ENCODE peak calls at places on chromosome 2, in eight cellular contexts. I, G, O, M, X, T, W and L are unnamed samples. For H3K9me3, the result is how much of the 10 kb centered on the place peaks cover.

GRCh38 chr2:176072951-176073904 is 10.5 kb downstream of the EVX2 start:
- DNase-seq in I (no peak), X (no peak), W (no peak), M (no peak), T (no peak), O (no peak), G (no peak), L (no peak)

GRCh38 chr2:218259099-218259921 is 1.5 kb upstream of the GPBAR1 start:
- DNase-seq in W (peak), X (peak), O (peak), G (peak), M (no peak), I (peak), T (peak), L (no peak)

GRCh38 chr2:81895620-81896245 is 1591.2 kb upstream of the LRRTM1 start:
- DNase-seq in M (no peak), O (no peak), G (peak), X (no peak), W (no peak), I (no peak), T (no peak), L (no peak)

GRCh38 chr2:182503886-182504285 is 77.0 kb upstream of the PDE1A start:
- DNase-seq in M (no peak), I (no peak), G (peak), X (peak), W (no peak), T (no peak), O (no peak), L (no peak)

GRCh38 chr2:223674998-223675609 is 72.9 kb upstream of the SCG2 start:
- DNase-seq in G (peak), O (no peak), M (no peak), W (no peak), T (no peak), X (peak), I (no peak), L (no peak)

GRCh38 chr2:160157861-160158813 is 41.9 kb downstream of the ITGB6 start:
- DNase-seq in I (no peak), G (peak), X (peak), T (no peak), W (no peak), M (no peak), O (no peak), L (no peak)

GRCh38 chr2:187051350-187051749 is 202.4 kb upstream of the ZSWIM2 start:
- DNase-seq in G (peak), M (no peak), W (no peak), X (no peak), I (no peak), T (no peak), O (no peak), L (no peak)

GRCh38 chr2:1728821-1729220 is 15.5 kb downstream of the PXDN start:
- DNase-seq in I (no peak), W (peak), O (peak), T (peak), X (no peak), M (no peak), G (peak), L (no peak)

GRCh38 chr2:143205106-143205764 is 76.0 kb downstream of the ARHGAP15 start:
- DNase-seq in M (peak), X (peak), W (no peak), T (no peak), I (no peak), G (peak), O (no peak), L (no peak)

GRCh38 chr2:189841019-189841418 is 56.8 kb downstream of the PMS1 start:
- DNase-seq in T (no peak), O (no peak), G (no peak), X (no peak), M (no peak), W (no peak), I (no peak), L (no peak)

GRCh38 chr2:41605914-41606313 is 441.9 kb upstream of the PKDCC start:
- DNase-seq in O (no peak), T (no peak), W (no peak), M (no peak), I (no peak), X (no peak), G (no peak), L (no peak)

GRCh38 chr2:9807056-9807455 is 36.2 kb upstream of the TAF1B start:
- DNase-seq in X (no peak), M (no peak), W (no peak), I (no peak), O (no peak), G (no peak), T (no peak), L (no peak)

GRCh38 chr2:179655627-179656026 is 205.8 kb downstream of the ZNF385B start:
- DNase-seq in T (no peak), G (peak), I (no peak), M (no peak), W (no peak), X (peak), O (no peak), L (no peak)

GRCh38 chr2:148209598-148209997 is 188.7 kb downstream of the MBD5 start:
- DNase-seq in W (no peak), O (peak), G (no peak), I (no peak), M (no peak), X (no peak), T (no peak), L (no peak)

DNA sequence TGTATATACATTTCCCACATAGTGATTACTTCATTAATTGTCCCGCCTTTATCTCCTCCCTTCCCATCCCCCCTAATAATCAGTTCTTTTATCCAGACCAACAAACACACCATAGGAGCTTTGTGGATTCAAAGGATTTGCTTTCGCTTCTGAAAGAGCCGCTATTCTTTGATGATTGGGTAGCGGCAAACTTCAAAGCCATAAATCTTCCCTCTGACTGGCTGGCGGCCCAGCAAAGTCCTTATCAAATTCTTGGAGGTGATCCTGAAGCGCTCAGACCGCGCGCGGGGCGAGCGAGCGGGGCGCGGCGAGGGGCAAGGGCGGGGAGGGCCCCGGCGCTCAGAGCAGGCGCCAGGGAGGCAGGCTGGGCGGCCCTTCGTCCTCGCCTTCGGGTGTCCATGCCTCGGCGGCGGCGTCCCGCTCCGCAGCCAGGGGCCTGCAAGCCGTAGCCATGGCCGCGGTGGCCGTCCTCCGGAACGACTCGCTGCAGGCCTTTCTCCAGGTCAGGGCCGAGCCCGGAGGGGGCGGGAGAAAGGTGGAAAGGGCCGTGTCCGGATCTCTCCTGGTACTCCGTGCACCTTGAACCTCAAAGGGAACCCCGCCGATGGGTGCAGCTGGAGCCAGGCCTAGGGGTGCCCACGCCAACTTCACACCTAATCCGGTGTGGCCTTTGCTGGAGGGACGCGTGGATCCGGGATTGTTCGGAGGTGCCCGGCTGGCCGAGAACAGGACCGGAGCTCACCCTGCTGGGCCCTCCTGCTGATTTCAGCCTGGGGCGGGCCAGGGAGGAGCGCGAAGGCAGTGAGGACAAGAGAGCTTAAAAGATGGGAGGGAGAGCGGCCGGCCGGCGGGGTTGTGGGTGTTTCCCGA is at the start of gene SP5:
- DNase-seq in M (peak), O (peak), W (peak), T (peak), X (peak), G (peak), I (no peak), L (peak)
- H3K9me3 ChIP-seq in M (under half), O (under half), W (under half), T (under half), X (under half), G (under half), I (under half), L (under half)

DNA sequence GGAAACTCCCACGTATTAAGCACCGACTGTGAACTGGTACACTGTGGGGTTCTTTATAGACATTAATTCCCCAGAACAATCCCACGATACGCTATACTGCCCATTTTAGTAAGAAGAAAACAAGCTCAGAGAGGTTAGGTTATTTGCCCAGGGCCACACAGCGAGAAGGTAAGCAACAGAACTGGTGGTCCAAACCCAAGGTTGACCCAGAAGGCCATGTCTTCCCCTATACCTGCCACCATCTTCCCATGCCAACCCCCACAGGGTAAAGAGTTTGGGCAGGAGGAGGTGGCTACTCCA is 69.9 kb downstream of the MARCO start:
- DNase-seq in O (no peak), M (no peak), W (no peak), I (no peak), G (no peak), X (no peak), T (no peak), L (no peak)
- H3K9me3 ChIP-seq in O (under half), M (under half), W (under half), I (under half), G (under half), X (under half), T (under half), L (under half)

DNA sequence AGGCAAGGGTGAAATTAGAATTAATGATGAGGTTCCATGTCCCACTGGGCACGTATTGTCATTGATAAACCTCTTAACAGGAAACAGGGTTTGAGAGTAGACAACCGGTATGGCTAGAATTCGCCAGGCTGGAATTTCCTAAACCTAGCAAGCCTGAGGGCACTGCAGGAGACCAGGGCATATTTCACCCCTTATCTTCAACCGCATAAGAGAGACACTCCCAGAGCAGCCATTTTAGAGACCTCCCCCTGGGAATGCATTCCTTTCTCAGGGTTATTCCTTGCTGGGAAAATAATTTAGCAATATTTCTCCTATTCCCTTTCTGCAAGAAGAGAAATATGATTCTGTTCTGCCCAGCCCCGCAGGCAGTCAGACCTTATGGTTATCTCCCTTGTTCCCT is 334.6 kb upstream of the LYPD1 start:
- DNase-seq in M (no peak), I (no peak), X (no peak), T (no peak), G (no peak), O (no peak), W (no peak), L (no peak)
- H3K9me3 ChIP-seq in M (under half), I (under half), X (under half), T (under half), G (under half), O (under half), W (under half), L (under half)

DNA sequence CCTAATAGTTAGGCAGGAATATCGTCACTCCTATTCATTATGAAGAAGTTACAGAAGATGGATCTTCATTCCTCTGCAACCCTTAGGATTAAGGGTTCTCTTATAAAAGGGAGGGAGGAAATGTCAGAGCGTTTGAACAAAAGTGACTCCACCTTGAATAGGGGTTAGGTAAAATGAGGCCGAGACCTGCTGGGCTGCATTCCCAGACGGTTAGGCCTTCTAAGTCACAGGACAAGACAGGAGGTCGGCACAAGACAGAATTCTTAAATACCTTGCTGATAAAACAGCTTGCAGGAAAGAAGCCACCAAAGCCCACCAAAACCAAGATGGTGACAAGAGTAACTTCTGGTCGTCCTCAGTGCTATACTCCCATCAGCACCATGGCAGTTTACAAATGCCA is 147.6 kb downstream of the CDCA7 start:
- DNase-seq in W (no peak), T (no peak), I (no peak), M (no peak), O (no peak), G (no peak), X (no peak), L (no peak)
- H3K9me3 ChIP-seq in W (under half), T (under half), I (under half), M (under half), O (under half), G (under half), X (under half), L (under half)